ENCODE peak calls at places on chromosome 11, in seven cellular contexts. O, K, A, P, Y, Z and H are unnamed samples.

GRCh38 chr11:123351375-123351774 is 78.7 kb upstream of the GRAMD1B start:
- DNase-seq in O (peak), K (no peak), A (no peak), P (peak), Y (no peak), Z (no peak), H (no peak)

GRCh38 chr11:65575568-65576231 is at the start of gene EHBP1L1:
- DNase-seq in O (peak), K (peak), A (no peak), P (peak), Y (no peak), Z (no peak), H (no peak)

GRCh38 chr11:118923721-118924587 is 1.8 kb downstream of the BCL9L start:
- DNase-seq in O (no peak), K (no peak), A (no peak), P (peak), Y (no peak), Z (no peak), H (no peak)

GRCh38 chr11:13166036-13166435 is 111.6 kb upstream of the BMAL1 start:
- DNase-seq in O (no peak), K (no peak), A (no peak), P (no peak), Y (no peak), Z (no peak), H (no peak)

GRCh38 chr11:64753019-64753379 is 6.8 kb downstream of the PYGM start:
- DNase-seq in O (no peak), K (no peak), A (no peak), P (no peak), Y (no peak), Z (no peak), H (no peak)

GRCh38 chr11:70090989-70091388 is 12.9 kb downstream of the ANO1 start:
- DNase-seq in O (no peak), K (no peak), A (no peak), P (no peak), Y (no peak), Z (peak), H (no peak)

GRCh38 chr11:36566407-36567053 is 1.3 kb upstream of the RAG1 start:
- DNase-seq in O (no peak), K (no peak), A (no peak), P (no peak), Y (no peak), Z (no peak), H (no peak)

GRCh38 chr11:100612766-100613165 is 74.3 kb upstream of the ARHGAP42 start:
- DNase-seq in O (no peak), K (no peak), A (no peak), P (no peak), Y (no peak), Z (no peak), H (no peak)

GRCh38 chr11:44229003-44229570 is 80.9 kb downstream of the ALX4 start:
- DNase-seq in O (no peak), K (no peak), A (no peak), P (peak), Y (no peak), Z (no peak), H (peak)

GRCh38 chr11:47003180-47003877 is 66.8 kb downstream of the CSTPP1 start:
- DNase-seq in O (no peak), K (no peak), A (no peak), P (no peak), Y (no peak), Z (no peak), H (peak)

GRCh38 chr11:45538363-45538762 is 127.1 kb downstream of the CHST1 start:
- DNase-seq in O (no peak), K (no peak), A (no peak), P (no peak), Y (no peak), Z (no peak), H (no peak)

GRCh38 chr11:75264356-75264755 is 23.8 kb downstream of the TPBGL start:
- DNase-seq in O (no peak), K (no peak), A (no peak), P (no peak), Y (no peak), Z (no peak), H (no peak)

GRCh38 chr11:72739240-72740059 is 12.8 kb downstream of the ARAP1 start:
- DNase-seq in O (no peak), K (no peak), A (no peak), P (no peak), Y (no peak), Z (no peak), H (no peak)

GRCh38 chr11:18599739-18600230 is at the start of gene MISFA:
- DNase-seq in O (no peak), K (no peak), A (no peak), P (no peak), Y (no peak), Z (no peak), H (no peak)